ENCODE peak calls at places on chromosomes 1 and 21, in nine cellular contexts. J, Y, R, K, H, Q, I, A and N are unnamed samples.

GRCh38 chr1:242184955-242185354 is 186.1 kb upstream of the MAP1LC3C start:
- DNase-seq in J (no peak), Y (no peak), R (no peak), K (no peak), H (no peak), Q (no peak), I (no peak), A (no peak), N (no peak)

GRCh38 chr1:17718136-17718535 is 37.0 kb upstream of the ACTL8 start:
- DNase-seq in J (no peak), Y (no peak), R (no peak), K (no peak), H (no peak), Q (no peak), I (no peak), A (no peak), N (no peak)

GRCh38 chr1:115341948-115342347 is 3.9 kb upstream of the NGF start:
- DNase-seq in J (no peak), Y (no peak), R (no peak), K (no peak), H (no peak), Q (no peak), I (no peak), A (no peak), N (no peak)

GRCh38 chr1:186474208-186474607 is 13.3 kb upstream of the PDC start:
- DNase-seq in J (no peak), Y (no peak), R (no peak), K (no peak), H (no peak), Q (peak; percentile 46), I (no peak), A (no peak), N (no peak)

GRCh38 chr1:171188388-171189266 is 3.5 kb downstream of the FMO2 start:
- DNase-seq in J (no peak), Y (peak; percentile 63), R (peak; percentile 20), K (peak; percentile 69), H (no peak), Q (peak; percentile 91), I (peak; percentile 30), A (peak; percentile 31), N (peak; percentile 61)

GRCh38 chr1:198771562-198772153 is 132.8 kb downstream of the PTPRC start:
- DNase-seq in J (no peak), Y (no peak), R (no peak), K (peak; percentile 42), H (no peak), Q (peak; percentile 76), I (peak; percentile 26), A (no peak), N (no peak)

GRCh38 chr21:36929622-36930021 is 36.8 kb downstream of the HLCS start:
- DNase-seq in J (no peak), Y (no peak), R (no peak), K (no peak), H (no peak), Q (peak; percentile 43), I (no peak), A (no peak), N (peak; percentile 82)

GRCh38 chr1:110829955-110830553 is 42.9 kb upstream of the CD53 start:
- DNase-seq in J (no peak), Y (peak; percentile 46), R (peak; percentile 44), K (peak; percentile 8), H (no peak), Q (peak; percentile 15), I (no peak), A (no peak), N (no peak)

GRCh38 chr21:28333455-28334108 is 659.1 kb downstream of the LTN1 start:
- DNase-seq in J (no peak), Y (no peak), R (no peak), K (no peak), H (no peak), Q (peak; percentile 83), I (no peak), A (no peak), N (no peak)

GRCh38 chr1:205261946-205262668 is 34.4 kb downstream of the TMCC2 start:
- DNase-seq in J (no peak), Y (no peak), R (no peak), K (no peak), H (no peak), Q (peak; percentile 43), I (peak; percentile 52), A (no peak), N (no peak)